ENCODE peak calls at places on chromosomes 2 and 18, in seven cellular contexts. G is anterior cingulate cortex, C is head of caudate nucleus, K is AG09319, B is left cardiac atrium, I is putamen, W is Kasumi-1. F is an unnamed sample.

GRCh38 chr2:165803123-165803760 is 9.2 kb upstream of the GALNT3 start:
- DNase-seq in G (no peak), C (no peak), K (no peak), B (no peak), I (no peak), W (peak; percentile 71), F (no peak)

GRCh38 chr18:8949206-8949605 is 153.3 kb upstream of the NDUFV2 start:
- DNase-seq in G (peak; percentile 8), C (no peak), K (no peak), B (no peak), I (no peak), W (no peak), F (no peak)

GRCh38 chr18:78151234-78151633 is 828.4 kb upstream of the SALL3 start:
- DNase-seq in G (no peak), C (no peak), K (no peak), B (no peak), I (no peak), W (no peak), F (no peak)

GRCh38 chr2:231421051-231421580 is 25.6 kb downstream of the B3GNT7 start:
- DNase-seq in G (no peak), C (no peak), K (no peak), B (no peak), I (no peak), W (no peak), F (no peak)

GRCh38 chr18:26233208-26233607 is 7.0 kb downstream of the TAF4B start:
- DNase-seq in G (no peak), C (no peak), K (no peak), B (no peak), I (no peak), W (no peak), F (no peak)

GRCh38 chr2:220162320-220162719 is 534.9 kb downstream of the SLC4A3 start:
- DNase-seq in G (no peak), C (no peak), K (peak; percentile 10), B (no peak), I (no peak), W (no peak), F (no peak)

GRCh38 chr2:176936410-176936809 is 276.2 kb upstream of the HNRNPA3 start:
- DNase-seq in G (no peak), C (no peak), K (no peak), B (no peak), I (no peak), W (no peak), F (no peak)

GRCh38 chr2:98915751-98916358 is 20.2 kb downstream of the CRACDL start:
- DNase-seq in G (no peak), C (no peak), K (no peak), B (no peak), I (no peak), W (no peak), F (no peak)

GRCh38 chr2:151162185-151162584 is 99.5 kb downstream of the RBM43 start:
- DNase-seq in G (no peak), C (no peak), K (peak; percentile 28), B (no peak), I (no peak), W (peak; percentile 43), F (no peak)

GRCh38 chr18:45386256-45386655 is 229.0 kb upstream of the SLC14A2 start:
- DNase-seq in G (no peak), C (peak; percentile 49), K (no peak), B (peak; percentile 31), I (no peak), W (peak; percentile 33), F (no peak)

GRCh38 chr2:66733361-66733760 is 298.4 kb downstream of the MEIS1 start:
- DNase-seq in G (no peak), C (no peak), K (no peak), B (no peak), I (no peak), W (no peak), F (no peak)

GRCh38 chr2:41791523-41791922 is 256.3 kb upstream of the PKDCC start:
- DNase-seq in G (no peak), C (no peak), K (no peak), B (peak; percentile 31), I (no peak), W (peak; percentile 61), F (no peak)

GRCh38 chr2:20451346-20451745 is 4.5 kb downstream of the RHOB start:
- DNase-seq in G (no peak), C (no peak), K (no peak), B (no peak), I (no peak), W (no peak), F (no peak)

GRCh38 chr2:134314656-134315377 is 60.9 kb downstream of the MGAT5 start:
- DNase-seq in G (no peak), C (no peak), K (no peak), B (no peak), I (no peak), W (no peak), F (no peak)

GRCh38 chr2:46978696-46979095 is 63.1 kb upstream of the MCFD2 start:
- DNase-seq in G (no peak), C (no peak), K (no peak), B (no peak), I (no peak), W (peak; percentile 64), F (peak; percentile 56)

GRCh38 chr2:162382283-162382682 is 38.4 kb downstream of the GCA start:
- DNase-seq in G (no peak), C (no peak), K (no peak), B (no peak), I (no peak), W (no peak), F (no peak)

GRCh38 chr2:140348826-140349225 is 1568.6 kb upstream of the NXPH2 start:
- DNase-seq in G (no peak), C (no peak), K (no peak), B (no peak), I (no peak), W (no peak), F (no peak)

GRCh38 chr18:24504401-24504800 is 44.0 kb downstream of the HRH4 start:
- DNase-seq in G (no peak), C (no peak), K (no peak), B (no peak), I (no peak), W (no peak), F (no peak)

GRCh38 chr2:149068996-149069888 is 30.7 kb downstream of the LYPD6B start:
- DNase-seq in G (no peak), C (no peak), K (peak; percentile 73), B (no peak), I (no peak), W (no peak), F (no peak)

GRCh38 chr18:47050468-47050867 is 15.0 kb upstream of the ELOA2 start:
- DNase-seq in G (no peak), C (no peak), K (peak; percentile 19), B (no peak), I (peak; percentile 45), W (peak; percentile 46), F (no peak)

GRCh38 chr2:33106115-33106514 is 159.4 kb downstream of the LTBP1 start:
- DNase-seq in G (no peak), C (no peak), K (no peak), B (no peak), I (no peak), W (no peak), F (no peak)

GRCh38 chr18:25799221-25799620 is 291.2 kb downstream of the SS18 start:
- DNase-seq in G (no peak), C (no peak), K (no peak), B (no peak), I (no peak), W (no peak), F (no peak)